ENCODE peak calls at places on chromosomes 2 and 18, in four cellular contexts. O is NCI-H2171, H is H54, E is HL-60. T is an unnamed sample.

GRCh38 chr2:4174796-4175195 is 471.4 kb downstream of the DCDC2C start:
- DNase-seq in O (no peak), H (no peak), E (no peak), T (no peak)

GRCh38 chr2:207765541-207765940 is 4.2 kb downstream of the FZD5 start:
- DNase-seq in O (no peak), H (no peak), E (no peak), T (no peak)

GRCh38 chr2:98172150-98172765 is 85.3 kb downstream of the VWA3B start:
- DNase-seq in O (no peak), H (no peak), E (no peak), T (no peak)

GRCh38 chr2:40658917-40659316 is 207.0 kb upstream of the SLC8A1 start:
- DNase-seq in O (no peak), H (peak; percentile 5), E (no peak), T (no peak)

GRCh38 chr18:46950064-46950656 is 32.8 kb downstream of the KATNAL2 start:
- DNase-seq in O (no peak), H (no peak), E (no peak), T (no peak)

GRCh38 chr2:162974771-162975170 is 136.2 kb upstream of the KCNH7 start:
- DNase-seq in O (peak; percentile 19), H (no peak), E (no peak), T (no peak)

GRCh38 chr18:9898792-9899549 is 13.2 kb downstream of the TXNDC2 start:
- DNase-seq in O (peak; percentile 41), H (no peak), E (peak; percentile 74), T (no peak)

GRCh38 chr2:239065537-239065936 is 217.7 kb downstream of the TWIST2 start:
- DNase-seq in O (no peak), H (no peak), E (no peak), T (no peak)

GRCh38 chr2:163630836-163631235 is 105.0 kb downstream of the FIGN start:
- DNase-seq in O (no peak), H (no peak), E (no peak), T (no peak)

GRCh38 chr18:56065101-56065500 is 477.1 kb upstream of the TCF4 start:
- DNase-seq in O (no peak), H (no peak), E (no peak), T (no peak)